ENCODE peak calls at places on chromosome 10, in six cellular contexts. Z, I, V, G, H and W are unnamed samples.

GRCh38 chr10:86802709-86803108 is 46.3 kb downstream of the BMPR1A start:
- DNase-seq in Z (no peak), G (no peak), V (no peak), I (no peak), H (no peak), W (no peak)

GRCh38 chr10:100046088-100046487 is 35.6 kb downstream of the CPN1 start:
- DNase-seq in I (peak), V (peak), G (peak), Z (peak), H (peak), W (peak)

GRCh38 chr10:129910861-129911260 is 53.2 kb downstream of the EBF3 start:
- DNase-seq in H (no peak), I (no peak), G (no peak), V (no peak), Z (no peak), W (no peak)

GRCh38 chr10:24872790-24873182 is 79.6 kb downstream of the PRTFDC1 start:
- DNase-seq in I (no peak), G (no peak), H (no peak), Z (peak), V (no peak), W (no peak)

GRCh38 chr10:114356786-114357588 is 47.3 kb downstream of the AFAP1L2 start:
- DNase-seq in G (no peak), H (no peak), Z (peak), I (no peak), V (no peak), W (no peak)

GRCh38 chr10:108454793-108455192 is 1290.3 kb upstream of the SORCS1 start:
- DNase-seq in Z (peak), V (no peak), I (no peak), H (no peak), G (no peak), W (no peak)

GRCh38 chr10:6195891-6196290 is 6.8 kb upstream of the PFKFB3 start:
- DNase-seq in V (no peak), I (no peak), H (no peak), Z (peak), G (no peak), W (no peak)

GRCh38 chr10:117421985-117422384 is 46.7 kb upstream of the PDZD8 start:
- DNase-seq in G (no peak), Z (no peak), I (no peak), H (no peak), V (no peak), W (no peak)

GRCh38 chr10:123582084-123582989 is 83.8 kb upstream of the GPR26 start:
- DNase-seq in G (peak), H (peak), I (peak), Z (peak), V (peak), W (peak)

GRCh38 chr10:77081411-77082010 is 556.1 kb downstream of the KCNMA1 start:
- DNase-seq in G (no peak), H (no peak), Z (no peak), I (no peak), V (no peak), W (no peak)

GRCh38 chr10:48638739-48639527 is 34.1 kb upstream of the ARHGAP22 start:
- DNase-seq in V (no peak), I (no peak), G (no peak), H (no peak), Z (no peak), W (no peak)

GRCh38 chr10:125812128-125812527 is 10.9 kb downstream of the UROS start:
- DNase-seq in I (no peak), G (no peak), V (no peak), H (no peak), Z (peak), W (peak)

GRCh38 chr10:46556515-46557318 is at the start of gene GPRIN2:
- DNase-seq in Z (no peak), I (peak), G (peak), H (peak), V (peak), W (no peak)

GRCh38 chr10:132510174-132510611 is 27.4 kb upstream of the INPP5A start:
- DNase-seq in I (peak), V (no peak), H (no peak), G (no peak), Z (no peak), W (no peak)

GRCh38 chr10:11439523-11440053 is 171.9 kb downstream of the USP6NL start:
- DNase-seq in G (no peak), V (peak), Z (no peak), H (no peak), I (no peak), W (no peak)

GRCh38 chr10:77907900-77908717 is 18.4 kb downstream of the DLG5 start:
- DNase-seq in Z (no peak), H (no peak), V (peak), G (peak), I (peak), W (no peak)

GRCh38 chr10:10977231-10977956 is 40.3 kb upstream of the CELF2 start:
- DNase-seq in I (peak), H (no peak), Z (no peak), V (no peak), G (no peak), W (no peak)

DNA sequence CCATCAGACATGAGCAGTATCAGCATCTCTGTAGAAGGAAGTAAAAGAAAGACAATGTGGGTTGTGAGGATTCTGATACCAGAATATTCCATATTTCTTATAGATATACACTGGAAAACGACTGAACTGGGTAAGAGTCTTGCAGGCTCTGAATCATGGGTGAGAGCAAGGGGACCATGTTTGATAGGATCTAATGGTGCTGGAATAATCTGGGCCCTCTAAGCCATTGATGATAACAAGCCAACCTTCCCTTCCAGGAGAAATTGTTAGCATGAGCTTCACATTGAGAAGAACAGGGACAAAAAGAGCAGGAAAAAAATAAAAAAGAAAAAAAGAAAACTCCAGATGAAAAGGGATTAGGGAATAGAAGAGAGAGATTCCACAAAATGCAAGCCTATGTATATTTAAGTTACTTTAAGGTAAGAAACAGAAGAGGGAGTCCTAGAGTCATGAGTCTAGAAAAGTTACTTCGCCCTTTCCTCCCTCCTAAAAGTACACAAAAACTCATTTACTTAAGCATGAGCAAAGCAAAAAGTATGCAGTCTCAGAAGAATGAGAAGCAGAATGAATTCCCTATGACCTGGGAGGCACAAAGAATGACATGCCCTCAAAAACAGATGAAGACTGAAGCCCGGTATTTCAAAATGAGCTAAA is 181.9 kb downstream of the TMEM26 start:
- DNase-seq in G (no peak), V (no peak), Z (peak), H (no peak), I (no peak), W (peak)
- TF ChIP-seq CTCF in G (no peak), V (peak), Z (no peak), H (peak), I (no peak), W (peak)

GRCh38 chr10:75234683-75235374 is 928 bp downstream of the COMTD1 start:
- DNase-seq in G (peak), H (no peak), Z (no peak), I (no peak), V (peak), W (no peak)
- TF ChIP-seq CTCF in G (no peak), H (no peak), Z (no peak), I (no peak), V (peak), W (peak)

GRCh38 chr10:73981812-73982211 is 16.1 kb upstream of the VCL start:
- DNase-seq in H (no peak), I (no peak), V (no peak), G (no peak), Z (no peak), W (no peak)
- TF ChIP-seq CTCF in H (no peak), I (no peak), V (no peak), G (no peak), Z (no peak), W (no peak)

GRCh38 chr10:110498982-110499795 is 1.5 kb downstream of the DUSP5 start:
- DNase-seq in I (no peak), G (peak), V (peak), H (no peak), Z (peak), W (no peak)
- TF ChIP-seq CTCF in I (no peak), G (no peak), V (no peak), H (no peak), Z (peak), W (peak)